ENCODE peak calls at places on chromosomes 16 and 17, in four cellular contexts. J, D, U and B are unnamed samples.

GRCh38 chr17:3695723-3696411 is at the start of gene P2RX5:
- DNase-seq in U (no peak), J (no peak), D (peak), B (peak)

GRCh38 chr16:2715519-2715918 is 4.5 kb downstream of the PRSS27 start:
- DNase-seq in U (no peak), J (peak), D (peak), B (no peak)

GRCh38 chr16:82589407-82589806 is 37.4 kb upstream of the CDH13 start:
- DNase-seq in J (no peak), U (no peak), D (no peak), B (no peak)

GRCh38 chr17:42774066-42774750 is 959 bp downstream of the VPS25 start:
- DNase-seq in U (no peak), D (peak), J (no peak), B (no peak)

GRCh38 chr17:73283841-73284282 is 22.2 kb upstream of the CPSF4L start:
- DNase-seq in D (no peak), J (peak), U (no peak), B (no peak)

GRCh38 chr16:81431554-81432353 is 12.9 kb upstream of the CMIP start:
- DNase-seq in U (no peak), J (no peak), D (peak), B (no peak)

GRCh38 chr17:74972107-74972972 is at the start of gene HID1:
- DNase-seq in J (peak), U (peak), D (peak), B (no peak)

GRCh38 chr16:67504190-67505021 is 21.1 kb upstream of the AGRP start:
- DNase-seq in J (no peak), D (no peak), U (no peak), B (no peak)

GRCh38 chr16:56985288-56985961 is 3.9 kb upstream of the NLRC5 start:
- DNase-seq in U (no peak), D (peak), J (peak), B (no peak)

GRCh38 chr17:7982171-7982570 is 20.2 kb upstream of the GUCY2D start:
- DNase-seq in J (no peak), U (no peak), D (peak), B (no peak)

GRCh38 chr17:34721326-34721725 is 141.9 kb downstream of the TMEM132E start:
- DNase-seq in J (no peak), D (no peak), U (no peak), B (no peak)

GRCh38 chr17:48626470-48627241 is 498 bp upstream of the HOXB9 start:
- DNase-seq in U (peak), J (no peak), D (peak), B (no peak)

GRCh38 chr16:31141489-31142108 is 6.1 kb upstream of the PRSS8 start:
- DNase-seq in D (peak), U (no peak), J (peak), B (no peak)

GRCh38 chr17:47276868-47277267 is 23.2 kb downstream of the ITGB3 start:
- DNase-seq in J (peak), D (peak), U (no peak), B (no peak)

GRCh38 chr17:42472709-42473521 is 14.2 kb downstream of the ATP6V0A1 start:
- DNase-seq in U (no peak), J (no peak), D (peak), B (no peak)

GRCh38 chr17:12193336-12193735 is 172.7 kb downstream of the MAP2K4 start:
- DNase-seq in D (no peak), U (no peak), J (no peak), B (no peak)

GRCh38 chr17:77281904-77282367 is 141.2 kb downstream of the SEC14L1 start:
- DNase-seq in J (no peak), D (no peak), U (peak), B (no peak)

GRCh38 chr16:4309833-4310266 is 6.0 kb upstream of the GLIS2 start:
- DNase-seq in J (no peak), U (peak), D (no peak), B (peak)

GRCh38 chr17:66447159-66447558 is 144.7 kb downstream of the PRKCA start:
- DNase-seq in J (no peak), D (no peak), U (no peak), B (no peak)

GRCh38 chr16:83705856-83706255 is 101.9 kb upstream of the HSBP1 start:
- DNase-seq in U (no peak), J (no peak), D (peak), B (no peak)

GRCh38 chr17:74340470-74341023 is 14.5 kb downstream of the KIF19 start:
- DNase-seq in U (no peak), J (no peak), D (no peak), B (no peak)

GRCh38 chr16:50023626-50024025 is 1.4 kb upstream of the CNEP1R1 start:
- DNase-seq in J (no peak), U (no peak), D (no peak), B (no peak)

GRCh38 chr17:41647038-41647813 is 22.9 kb upstream of the KRT17 start:
- DNase-seq in U (no peak), D (no peak), J (no peak), B (no peak)

GRCh38 chr16:31402687-31403086 is 9.6 kb downstream of the ITGAD start:
- DNase-seq in J (no peak), D (peak), U (no peak), B (no peak)

GRCh38 chr16:24950275-24950674 is 64.9 kb downstream of the ARHGAP17 start:
- DNase-seq in J (no peak), D (peak), U (no peak), B (no peak)

GRCh38 chr16:87383522-87384161 is at the start of gene FBXO31:
- DNase-seq in U (peak), D (peak), J (peak), B (peak)

GRCh38 chr17:28474035-28474640 is 694 bp downstream of the SLC13A2 start:
- DNase-seq in U (no peak), J (no peak), D (no peak), B (no peak)

GRCh38 chr17:3555189-3555796 is 2.3 kb downstream of the TRPV3 start:
- DNase-seq in U (no peak), D (no peak), J (no peak), B (no peak)

GRCh38 chr17:27290916-27291598 is 2.9 kb upstream of the WSB1 start:
- DNase-seq in J (no peak), D (no peak), U (no peak), B (no peak)

GRCh38 chr16:27429981-27430441 is 28.0 kb downstream of the IL21R start:
- DNase-seq in U (no peak), D (no peak), J (no peak), B (no peak)

GRCh38 chr17:31915456-31916100 is 14.1 kb upstream of the UTP6 start:
- DNase-seq in D (peak), U (no peak), J (no peak), B (no peak)